ENCODE peak calls at places on chromosomes 2 and 18, in seven cellular contexts. E is iPS-NIHi11, G is A549, Y is uterus, K is HFF-Myc, X is GM23338, D is Caco-2. I is an unnamed sample.
A peak's percentile ranks its signal among the peaks of the same experiment; 100 is the strongest.

GRCh38 chr2:120398961-120399888 is 53.3 kb downstream of the INHBB start:
- DNase-seq in Y (no peak), D (peak; percentile 98), X (no peak), E (no peak), G (peak; percentile 97), K (no peak), I (no peak)

GRCh38 chr2:237691200-237691907 is 64.0 kb downstream of the LRRFIP1 start:
- DNase-seq in E (peak; percentile 37), G (peak; percentile 38), Y (no peak), K (no peak), X (peak; percentile 69), D (no peak), I (no peak)

GRCh38 chr18:49024808-49025361 is 74.1 kb upstream of the SMAD7 start:
- DNase-seq in E (no peak), Y (no peak), D (no peak), G (no peak), X (no peak), K (no peak), I (no peak)

GRCh38 chr2:9779572-9780264 is 63.6 kb upstream of the TAF1B start:
- DNase-seq in E (no peak), Y (no peak), K (no peak), G (no peak), D (no peak), X (no peak), I (no peak)

GRCh38 chr2:216792222-216793001 is 67.5 kb downstream of the TNP1 start:
- DNase-seq in E (no peak), G (no peak), D (no peak), Y (peak; percentile 68), K (no peak), X (peak; percentile 30), I (no peak)

GRCh38 chr2:218001629-218002028 is 1.2 kb downstream of the TNS1 start:
- DNase-seq in G (no peak), D (no peak), K (no peak), X (no peak), E (no peak), Y (no peak), I (no peak)

GRCh38 chr18:6781846-6782245 is 52.3 kb downstream of the ARHGAP28 start:
- DNase-seq in G (no peak), E (no peak), K (peak; percentile 42), Y (peak; percentile 35), D (no peak), X (no peak), I (peak; percentile 53)

GRCh38 chr2:190121971-190122370 is 59.4 kb upstream of the MSTN start:
- DNase-seq in E (peak; percentile 25), X (peak; percentile 78), G (peak; percentile 32), K (no peak), D (no peak), Y (no peak), I (no peak)

GRCh38 chr2:140117371-140117770 is 1337.2 kb upstream of the NXPH2 start:
- DNase-seq in G (no peak), X (no peak), E (no peak), K (no peak), Y (no peak), D (no peak), I (no peak)

GRCh38 chr2:75406138-75406537 is 154.6 kb downstream of the EVA1A start:
- DNase-seq in K (no peak), G (no peak), E (no peak), Y (no peak), X (peak; percentile 11), D (no peak), I (no peak)

GRCh38 chr2:236629961-236630872 is 60.6 kb downstream of the ACKR3 start:
- DNase-seq in Y (no peak), D (no peak), E (no peak), K (no peak), G (no peak), X (no peak), I (no peak)

GRCh38 chr2:152718909-152719645 is 657 bp downstream of the ARL6IP6 start:
- DNase-seq in X (peak; percentile 79), G (peak; percentile 78), D (peak; percentile 81), K (peak; percentile 32), Y (no peak), E (peak; percentile 58), I (peak; percentile 46)

GRCh38 chr2:99803846-99804245 is 314.0 kb upstream of the REV1 start:
- DNase-seq in G (no peak), X (no peak), D (no peak), Y (no peak), E (no peak), K (no peak), I (no peak)

GRCh38 chr18:55041366-55041765 is 82.1 kb upstream of the CCDC68 start:
- DNase-seq in D (no peak), K (no peak), G (no peak), Y (no peak), E (no peak), X (no peak), I (no peak)

GRCh38 chr2:101758001-101758400 is 60.5 kb downstream of the MAP4K4 start:
- DNase-seq in E (no peak), X (no peak), K (no peak), G (no peak), Y (no peak), D (no peak), I (no peak)

GRCh38 chr2:239824866-239825704 is 200.1 kb downstream of the NDUFA10 start:
- DNase-seq in K (no peak), G (no peak), E (peak; percentile 51), D (no peak), X (peak; percentile 71), Y (peak; percentile 5), I (no peak)

GRCh38 chr2:126518206-126518605 is 137.8 kb upstream of the GYPC start:
- DNase-seq in Y (no peak), X (no peak), K (no peak), D (no peak), G (no peak), E (no peak), I (no peak)

GRCh38 chr2:38682008-38682575 is 16.2 kb downstream of the GALM start:
- DNase-seq in D (no peak), X (no peak), Y (no peak), G (no peak), E (no peak), K (no peak), I (no peak)

GRCh38 chr18:59446012-59446411 is 86.9 kb upstream of the LMAN1 start:
- DNase-seq in E (peak; percentile 61), G (no peak), D (no peak), Y (no peak), X (peak; percentile 62), K (no peak), I (no peak)

GRCh38 chr2:132496566-132496965 is 80.0 kb downstream of the GPR39 start:
- DNase-seq in K (no peak), E (no peak), Y (no peak), X (no peak), G (no peak), D (no peak), I (no peak)

GRCh38 chr2:13596233-13596632 is 879.5 kb downstream of the TRIB2 start:
- DNase-seq in X (no peak), E (no peak), G (no peak), D (no peak), K (no peak), Y (no peak), I (no peak)

GRCh38 chr2:219124379-219125110 is 36.1 kb downstream of the NHEJ1 start:
- DNase-seq in G (no peak), Y (no peak), X (no peak), K (no peak), D (peak; percentile 92), E (no peak), I (no peak)

GRCh38 chr2:168757223-168757622 is 45.2 kb upstream of the NOSTRIN start:
- DNase-seq in E (no peak), X (no peak), Y (no peak), K (no peak), D (no peak), G (no peak), I (no peak)

GRCh38 chr2:108611021-108611420 is 76.8 kb downstream of the LIMS1 start:
- DNase-seq in K (no peak), X (no peak), D (no peak), Y (no peak), E (no peak), G (no peak), I (no peak)

GRCh38 chr2:134402385-134402784 is 148.5 kb downstream of the MGAT5 start:
- DNase-seq in Y (peak; percentile 33), E (no peak), G (no peak), X (no peak), K (no peak), D (no peak), I (no peak)

GRCh38 chr2:177239934-177240600 is 24.5 kb downstream of the NFE2L2 start:
- DNase-seq in K (peak; percentile 58), X (no peak), Y (no peak), G (peak; percentile 70), E (no peak), D (no peak), I (no peak)

GRCh38 chr2:47056374-47056773 is 98.7 kb downstream of the STPG4 start:
- DNase-seq in E (peak; percentile 65), G (no peak), D (no peak), X (no peak), Y (peak; percentile 49), K (peak; percentile 91), I (no peak)

GRCh38 chr2:176079285-176079830 is 4.4 kb downstream of the EVX2 start:
- DNase-seq in E (no peak), G (no peak), Y (no peak), D (no peak), X (peak; percentile 70), K (no peak), I (no peak)

GRCh38 chr2:69709290-69709689 is 32.6 kb upstream of the ANXA4 start:
- DNase-seq in X (no peak), G (no peak), E (no peak), D (no peak), Y (no peak), K (no peak), I (no peak)